ENCODE peak calls at places on chromosomes 5 and 9, in six cellular contexts. H, K, F, M, O and N are unnamed samples.

GRCh38 chr5:174903333-174903732 is 179.0 kb downstream of the MSX2 start:
- DNase-seq in F (no peak), O (peak), K (no peak), H (no peak), M (no peak), N (no peak)

GRCh38 chr5:12292610-12293204 is 388.5 kb upstream of the CTNND2 start:
- DNase-seq in O (peak), H (no peak), M (no peak), K (no peak), F (no peak), N (no peak)

GRCh38 chr9:130665431-130666392 is 1.3 kb downstream of the PRDM12 start:
- DNase-seq in H (no peak), O (no peak), F (peak), K (no peak), M (no peak), N (no peak)

GRCh38 chr5:9545959-9546851 is at the start of gene SEMA5A:
- DNase-seq in M (peak), K (peak), O (peak), H (peak), F (peak), N (no peak)

GRCh38 chr5:65482280-65482726 is 583 bp upstream of the ADAMTS6 start:
- DNase-seq in F (peak), M (no peak), K (no peak), O (no peak), H (no peak), N (peak)

GRCh38 chr9:20621553-20622329 is 558 bp downstream of the MLLT3 start:
- DNase-seq in O (no peak), F (peak), M (peak), H (peak), K (no peak), N (peak)

GRCh38 chr5:74378464-74378863 is 262.1 kb downstream of the ENC1 start:
- DNase-seq in H (no peak), F (peak), K (no peak), M (no peak), O (no peak), N (no peak)

GRCh38 chr9:129266536-129266935 is 88.5 kb upstream of the IER5L start:
- DNase-seq in H (no peak), O (no peak), M (no peak), F (no peak), K (no peak), N (no peak)

GRCh38 chr5:149636861-149637246 is 55.6 kb downstream of the ARHGEF37 start:
- DNase-seq in M (peak), H (peak), O (peak), K (peak), F (peak), N (peak)

GRCh38 chr5:112529525-112529924 is 110.4 kb upstream of the EPB41L4A start:
- DNase-seq in F (no peak), M (no peak), H (no peak), O (peak), K (no peak), N (no peak)

GRCh38 chr5:3384531-3384930 is 211.1 kb upstream of the IRX1 start:
- DNase-seq in K (no peak), F (no peak), M (no peak), O (no peak), H (no peak), N (no peak)

GRCh38 chr5:138032028-138032571 is 779 bp downstream of the FAM13B start:
- DNase-seq in M (peak), K (peak), O (no peak), F (no peak), H (peak), N (peak)

GRCh38 chr5:78566747-78567449 is 81.7 kb downstream of the LHFPL2 start:
- DNase-seq in F (no peak), K (no peak), O (no peak), H (no peak), M (no peak), N (no peak)

GRCh38 chr5:61732376-61732775 is 400.3 kb downstream of the ZSWIM6 start:
- DNase-seq in F (no peak), O (no peak), K (no peak), H (no peak), M (no peak), N (no peak)

GRCh38 chr5:132489871-132490483 is 596 bp downstream of the IRF1 start:
- DNase-seq in M (no peak), O (peak), F (peak), K (no peak), H (peak), N (peak)

GRCh38 chr5:18048449-18048848 is 414.2 kb downstream of the TAF11L14 start:
- DNase-seq in O (no peak), K (no peak), M (no peak), H (no peak), F (no peak), N (no peak)

GRCh38 chr5:68505917-68506860 is 290.6 kb downstream of the PIK3R1 start:
- DNase-seq in K (no peak), F (no peak), M (no peak), H (no peak), O (no peak), N (no peak)